ENCODE peak calls at places on chromosomes 6 and 20, in nine cellular contexts. Z is psoas muscle, O is tibial nerve, J is spleen, V is tibial artery, B is astrocyte, X is fibroblast of mammary gland, W is AG04449, D is AG04450. G is an unnamed sample.

GRCh38 chr6:168700880-168701279 is 259.9 kb downstream of the SMOC2 start:
- DNase-seq in Z (no peak), O (no peak), J (no peak), V (no peak), B (no peak), X (no peak), W (no peak), D (no peak), G (no peak)

GRCh38 chr6:5303711-5304110 is 42.4 kb downstream of the FARS2 start:
- DNase-seq in Z (no peak), O (no peak), J (no peak), V (no peak), B (no peak), X (no peak), W (no peak), D (no peak), G (no peak)

GRCh38 chr6:30981942-30982772 is 1.4 kb upstream of the MUC21 start:
- DNase-seq in Z (no peak), O (no peak), J (no peak), V (no peak), B (peak; percentile 84), X (peak; percentile 84), W (peak; percentile 23), D (peak; percentile 39), G (peak; percentile 6)

GRCh38 chr6:87832025-87832825 is 130.2 kb upstream of the AKIRIN2 start:
- DNase-seq in Z (no peak), O (no peak), J (no peak), V (no peak), B (peak; percentile 19), X (peak; percentile 43), W (no peak), D (no peak), G (no peak)

GRCh38 chr20:57434390-57434700 is 43.1 kb downstream of the RBM38 start:
- DNase-seq in Z (no peak), O (no peak), J (peak; percentile 85), V (no peak), B (no peak), X (no peak), W (no peak), D (no peak), G (no peak)

GRCh38 chr6:25660512-25660911 is 8.5 kb downstream of the SCGN start:
- DNase-seq in Z (no peak), O (no peak), J (no peak), V (no peak), B (peak; percentile 23), X (peak; percentile 93), W (no peak), D (no peak), G (no peak)

GRCh38 chr6:30344868-30345671 is at the start of gene RPP21:
- DNase-seq in Z (peak; percentile 89), O (peak; percentile 70), J (peak; percentile 98), V (peak; percentile 91), B (peak; percentile 63), X (peak; percentile 60), W (no peak), D (no peak), G (peak; percentile 93)

GRCh38 chr20:34938466-34939163 is 17.0 kb downstream of the GSS start:
- DNase-seq in Z (peak; percentile 60), O (peak; percentile 25), J (no peak), V (peak; percentile 71), B (no peak), X (no peak), W (no peak), D (no peak), G (peak; percentile 92)

GRCh38 chr20:32509639-32510066 is 75.5 kb downstream of the NOL4L start:
- DNase-seq in Z (no peak), O (no peak), J (no peak), V (no peak), B (no peak), X (peak; percentile 11), W (no peak), D (no peak), G (peak; percentile 27)

GRCh38 chr6:71082033-71082620 is 125.3 kb upstream of the B3GAT2 start:
- DNase-seq in Z (no peak), O (no peak), J (no peak), V (no peak), B (peak; percentile 39), X (peak; percentile 91), W (no peak), D (no peak), G (no peak)

GRCh38 chr6:33384581-33385020 is 7.0 kb upstream of the KIFC1 start:
- DNase-seq in Z (no peak), O (no peak), J (no peak), V (no peak), B (peak; percentile 52), X (peak; percentile 91), W (peak; percentile 19), D (peak; percentile 34), G (no peak)

GRCh38 chr20:57391439-57392129 is 388 bp downstream of the RBM38 start:
- DNase-seq in Z (peak; percentile 39), O (no peak), J (peak; percentile 92), V (peak; percentile 68), B (no peak), X (no peak), W (no peak), D (no peak), G (peak; percentile 75)

GRCh38 chr6:55443238-55444134 is 116.2 kb downstream of the GFRAL start:
- DNase-seq in Z (no peak), O (no peak), J (no peak), V (no peak), B (no peak), X (peak; percentile 39), W (no peak), D (no peak), G (no peak)

GRCh38 chr20:38304845-38305447 is 990 bp downstream of the BPI start:
- DNase-seq in Z (peak; percentile 35), O (no peak), J (peak; percentile 87), V (no peak), B (no peak), X (peak; percentile 44), W (no peak), D (no peak), G (no peak)

DNA sequence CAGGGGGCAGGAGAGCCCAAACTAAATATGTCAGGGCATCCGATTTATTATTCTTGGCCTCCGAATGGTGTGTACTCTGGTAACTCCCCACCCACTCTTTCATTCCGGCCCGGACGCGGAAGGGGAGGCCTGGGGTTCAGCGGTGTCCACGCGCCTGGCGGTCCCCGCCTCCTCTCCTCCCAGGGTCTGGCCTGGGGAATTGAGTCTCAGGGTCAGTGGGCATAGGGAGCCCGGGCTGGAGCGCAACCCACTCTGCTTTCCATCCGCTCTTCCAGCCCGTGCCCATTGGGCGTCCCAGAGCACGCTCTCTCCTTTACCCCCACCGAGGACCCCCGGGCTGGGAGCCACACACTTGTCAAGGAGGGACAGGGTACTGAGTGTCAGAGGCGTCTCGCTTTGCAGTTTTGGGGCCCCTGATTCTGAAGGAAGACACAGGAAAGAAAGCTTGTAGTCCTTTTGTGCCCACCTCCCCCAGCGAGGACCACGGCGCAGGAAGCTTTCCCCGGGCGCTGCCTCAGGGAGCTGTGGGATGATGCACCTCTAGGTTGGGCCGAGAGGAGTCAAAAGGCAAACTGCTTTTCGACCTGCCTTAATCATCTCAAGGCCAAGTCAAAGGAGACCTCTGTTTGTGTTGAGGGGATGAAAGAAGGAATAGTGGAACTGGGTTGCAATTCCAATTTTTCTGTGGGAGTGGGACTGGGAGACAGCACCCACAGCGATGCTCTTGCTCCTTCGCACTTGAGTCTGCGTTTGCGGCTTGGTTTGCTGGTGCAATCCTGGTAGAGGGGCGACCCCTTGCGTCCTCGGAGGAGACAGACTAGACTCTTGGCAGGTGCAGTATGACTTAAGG is 2.5 kb downstream of the RSPO3 start:
- DNase-seq in Z (peak; percentile 79), O (peak; percentile 34), J (peak; percentile 83), V (peak; percentile 79), B (peak; percentile 60), X (peak; percentile 87), W (peak; percentile 9), D (peak; percentile 29), G (peak; percentile 66)
- H3K4me3 ChIP-seq in Z (peak overlapping the region; percentile 81), O (peak overlapping the region; percentile 44), J (no peak overlapping the region), V (peak overlapping the region; percentile 52), B (peak overlapping the region; percentile 26), X (no peak overlapping the region), W (no peak overlapping the region), D (no peak overlapping the region), G (no peak overlapping the region)

GRCh38 chr6:38279423-38279822 is 360.3 kb downstream of the BTBD9 start:
- DNase-seq in Z (no peak), O (no peak), J (no peak), V (no peak), B (no peak), X (no peak), W (no peak), D (no peak), G (no peak)
- TF ChIP-seq CTCF in Z (no peak), O (no peak), J (no peak), V (no peak), B (no peak), X (peak; percentile 13), W (peak; percentile 9), D (peak; percentile 39), G (no peak)

DNA sequence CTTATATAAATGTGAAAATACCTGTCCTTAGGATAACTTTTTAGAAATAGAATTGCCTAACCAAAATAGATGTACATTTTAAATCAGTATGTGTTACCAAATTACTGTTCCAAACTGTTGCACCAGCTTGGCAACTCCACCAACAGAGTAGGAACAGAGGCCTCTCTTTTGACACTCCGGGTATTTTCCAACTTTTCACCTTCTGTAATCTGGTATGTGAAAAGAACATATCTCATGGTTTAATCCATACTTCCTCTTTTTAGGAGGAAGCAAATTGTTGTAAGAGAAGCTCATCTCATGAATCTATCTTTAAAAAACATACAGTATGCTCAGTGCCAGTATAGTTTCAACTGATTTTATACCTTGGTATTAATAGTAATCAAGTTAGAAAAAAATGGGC is 24.9 kb downstream of the RNF144B start:
- DNase-seq in Z (no peak), O (no peak), J (no peak), V (no peak), B (no peak), X (no peak), W (no peak), D (no peak), G (no peak)
- H3K4me3 ChIP-seq in Z (no peak overlapping the region), O (no peak overlapping the region), J (no peak overlapping the region), V (no peak overlapping the region), B (no peak overlapping the region), X (no peak overlapping the region), W (no peak overlapping the region), D (no peak overlapping the region), G (no peak overlapping the region)

GRCh38 chr20:45768479-45768878 is 23.2 kb downstream of the WFDC3 start:
- DNase-seq in Z (no peak), O (no peak), J (no peak), V (no peak), B (no peak), X (no peak), W (no peak), D (no peak), G (no peak)

GRCh38 chr20:45772693-45773092 is 19.0 kb downstream of the WFDC3 start:
- DNase-seq in Z (no peak), O (no peak), J (no peak), V (no peak), B (no peak), X (no peak), W (no peak), D (no peak), G (no peak)

GRCh38 chr20:45774933-45775332 is 16.8 kb downstream of the WFDC3 start:
- DNase-seq in Z (no peak), O (no peak), J (no peak), V (no peak), B (no peak), X (no peak), W (no peak), D (no peak), G (peak; percentile 54)

GRCh38 chr20:45775411-45775810 is 16.3 kb downstream of the WFDC3 start:
- DNase-seq in Z (no peak), O (no peak), J (no peak), V (no peak), B (no peak), X (no peak), W (no peak), D (no peak), G (no peak)

GRCh38 chr20:45771182-45771759 is 20.4 kb downstream of the WFDC3 start:
- DNase-seq in Z (peak; percentile 76), O (peak; percentile 78), J (peak; percentile 89), V (peak; percentile 86), B (peak; percentile 45), X (peak; percentile 81), W (peak; percentile 26), D (peak; percentile 68), G (peak; percentile 91)
- TF ChIP-seq CTCF in Z (peak; percentile 97), O (peak; percentile 96), J (peak; percentile 87), V (peak; percentile 94), B (peak; percentile 97), X (peak; percentile 98), W (peak; percentile 79), D (peak; percentile 95), G (peak; percentile 87)